ENCODE peak calls at places on chromosomes 6 and 20, in six cellular contexts. O is sigmoid colon; D is Peyer's patch; C is naive thymus-derived CD4-positive, alpha-beta T cell; W is astrocyte; P is tibial artery. U is an unnamed sample.

GRCh38 chr6:34053721-34054120 is 92.2 kb downstream of the GRM4 start:
- DNase-seq in D (no peak), P (no peak), O (no peak), W (no peak), C (no peak), U (no peak)

GRCh38 chr6:163579111-163579879 is 164.8 kb downstream of the QKI start:
- DNase-seq in W (peak; percentile 37), D (no peak), C (no peak), O (no peak), P (no peak), U (no peak)

GRCh38 chr20:62949887-62950286 is 2.6 kb upstream of the SLC17A9 start:
- DNase-seq in D (no peak), W (no peak), P (no peak), C (no peak), O (no peak), U (no peak)

GRCh38 chr20:29296256-29297230 is 1960.9 kb upstream of the DEFB115 start:
- DNase-seq in W (no peak), D (no peak), O (no peak), C (no peak), P (no peak), U (no peak)

GRCh38 chr6:89941031-89941775 is 46.9 kb downstream of the GJA10 start:
- DNase-seq in D (no peak), P (no peak), W (peak; percentile 39), C (no peak), O (no peak), U (no peak)

GRCh38 chr20:37944456-37944981 is 41.6 kb downstream of the VSTM2L start:
- DNase-seq in D (peak; percentile 24), P (peak; percentile 61), C (no peak), O (no peak), W (no peak), U (no peak)

GRCh38 chr20:57779401-57780003 is 69.7 kb upstream of the PMEPA1 start:
- DNase-seq in O (peak; percentile 33), D (peak; percentile 21), C (no peak), W (no peak), P (no peak), U (no peak)

GRCh38 chr20:61628901-61629300 is 376.8 kb downstream of the CDH4 start:
- DNase-seq in D (no peak), W (no peak), P (no peak), O (no peak), C (no peak), U (no peak)

GRCh38 chr6:3612341-3613041 is 139.0 kb downstream of the PXDC1 start:
- DNase-seq in O (no peak), P (no peak), D (peak; percentile 4), W (peak; percentile 94), C (no peak), U (peak; percentile 71)

GRCh38 chr6:130697661-130698535 is 129.3 kb upstream of the SMLR1 start:
- DNase-seq in D (peak; percentile 74), P (no peak), W (peak; percentile 37), C (peak; percentile 60), O (no peak), U (peak; percentile 86)

GRCh38 chr20:63102720-63103375 is 96.1 kb upstream of the BHLHE23 start:
- DNase-seq in P (peak; percentile 56), C (peak; percentile 78), D (peak; percentile 70), W (no peak), O (peak; percentile 81), U (peak; percentile 53)

GRCh38 chr6:143811492-143812157 is 31.5 kb upstream of the LTV1 start:
- DNase-seq in P (no peak), W (no peak), D (no peak), O (no peak), C (no peak), U (no peak)

GRCh38 chr6:44820366-44821158 is 433.1 kb downstream of the CDC5L start:
- DNase-seq in O (no peak), D (no peak), C (no peak), W (peak; percentile 10), P (no peak), U (no peak)

GRCh38 chr6:7993952-7994351 is 70.2 kb downstream of the BLOC1S5 start:
- DNase-seq in P (no peak), O (no peak), D (no peak), W (no peak), C (no peak), U (no peak)

GRCh38 chr6:107820571-107821261 is 3.4 kb downstream of the SCML4 start:
- DNase-seq in C (peak; percentile 61), D (peak; percentile 62), P (no peak), O (no peak), W (peak; percentile 17), U (peak; percentile 14)

GRCh38 chr6:71419217-71419953 is 130.8 kb downstream of the OGFRL1 start:
- DNase-seq in P (peak; percentile 61), W (no peak), D (no peak), C (no peak), O (no peak), U (no peak)

GRCh38 chr6:105346052-105346451 is 56.8 kb downstream of the PREP start:
- DNase-seq in P (no peak), O (no peak), W (peak; percentile 90), D (no peak), C (no peak), U (peak; percentile 59)

GRCh38 chr20:4451487-4451886 is 270.2 kb upstream of the PRND start:
- DNase-seq in W (no peak), C (no peak), O (no peak), P (no peak), D (no peak), U (no peak)

GRCh38 chr20:20407891-20408805 is 40.2 kb downstream of the INSM1 start:
- DNase-seq in O (no peak), C (no peak), P (no peak), D (no peak), W (peak; percentile 41), U (peak; percentile 32)

GRCh38 chr20:34864216-34864615 is 8.4 kb downstream of the GGT7 start:
- DNase-seq in O (no peak), P (no peak), D (no peak), W (no peak), C (no peak), U (no peak)

GRCh38 chr6:39059496-39060310 is 11.1 kb downstream of the GLP1R start:
- DNase-seq in O (no peak), C (no peak), P (no peak), W (no peak), D (no peak), U (no peak)

GRCh38 chr6:34566830-34567546 is 10.9 kb upstream of the SPDEF start:
- DNase-seq in P (no peak), D (no peak), C (no peak), W (no peak), O (no peak), U (no peak)

GRCh38 chr6:27836783-27837635 is 75.2 kb downstream of the OR2B2 start:
- DNase-seq in P (peak; percentile 75), O (peak; percentile 72), C (peak; percentile 84), D (peak; percentile 85), W (peak; percentile 86), U (peak; percentile 77)

GRCh38 chr6:27837636-27838512 is 74.3 kb downstream of the OR2B2 start:
- DNase-seq in P (peak; percentile 88), D (peak; percentile 91), O (peak; percentile 88), C (peak; percentile 95), W (peak; percentile 99), U (peak; percentile 98)

GRCh38 chr6:27836080-27836782 is 76.0 kb downstream of the OR2B2 start:
- DNase-seq in C (no peak), D (no peak), W (no peak), O (no peak), P (no peak), U (peak; percentile 15)

GRCh38 chr6:27834384-27834783 is 77.8 kb downstream of the OR2B2 start:
- DNase-seq in W (no peak), O (no peak), C (no peak), P (no peak), D (no peak), U (no peak)

DNA sequence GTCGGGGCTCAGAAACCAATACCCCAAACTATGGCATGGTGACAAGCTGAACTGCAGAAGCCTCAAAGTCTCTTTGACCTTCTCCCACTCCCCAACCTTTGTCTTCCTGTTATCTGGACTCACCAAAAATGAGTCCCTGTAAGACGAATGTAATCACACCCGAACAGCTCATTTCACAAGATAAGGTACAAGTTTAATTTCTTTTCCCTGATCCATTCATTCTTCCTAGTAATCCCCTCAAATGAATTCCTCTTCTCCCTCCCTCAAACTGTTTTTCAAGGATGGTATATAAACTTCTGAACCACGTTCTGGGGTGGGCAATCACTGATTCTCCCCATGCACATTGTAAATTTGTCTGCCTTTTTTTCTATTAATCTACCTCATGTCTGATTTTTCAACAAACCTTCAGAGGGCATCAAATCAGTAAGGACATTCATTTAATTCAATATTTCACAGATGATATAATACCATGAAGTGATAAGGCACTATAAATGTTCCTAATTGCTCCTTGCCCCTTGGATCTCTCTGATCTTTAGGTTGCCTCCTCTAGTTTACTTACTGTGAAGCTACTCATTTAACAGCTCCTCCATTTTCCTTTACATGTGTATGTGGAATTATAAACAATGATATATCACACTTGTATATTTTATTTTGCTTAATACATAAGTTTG is 77.2 kb downstream of the OR2B2 start:
- DNase-seq in O (no peak), W (no peak), C (no peak), P (no peak), D (no peak), U (no peak)
- H3K4me3 ChIP-seq in O (no peak overlapping the region), W (no peak overlapping the region), C (no peak overlapping the region), P (no peak overlapping the region), D (no peak overlapping the region), U (no peak overlapping the region)

DNA sequence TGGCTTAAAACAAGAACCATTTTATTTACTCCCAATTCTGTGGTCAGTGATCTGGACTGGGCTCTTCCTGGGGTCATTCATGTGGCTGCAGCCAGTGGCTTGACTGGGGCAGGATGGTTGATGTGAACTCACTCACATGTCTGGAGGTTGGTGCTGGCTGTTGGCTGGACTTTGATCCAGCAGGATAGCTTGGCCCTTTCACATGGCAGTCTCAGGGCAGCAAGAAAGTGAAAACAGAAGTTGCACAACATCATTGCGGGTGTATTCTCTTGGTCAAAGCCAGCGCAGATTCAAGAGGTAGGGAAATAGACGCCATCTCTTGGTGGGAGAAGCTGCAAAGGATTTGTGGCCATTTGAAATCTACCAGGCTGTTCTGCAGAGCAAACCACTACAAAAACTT is 77.2 kb downstream of the MDGA1 start:
- DNase-seq in O (peak; percentile 14), D (peak; percentile 82), C (no peak), W (no peak), P (no peak), U (no peak)
- H3K4me1 ChIP-seq in O (peaks cover 10% of the 10 kb centered on the region), D (peaks cover 11% of the 10 kb centered on the region), C (no peaks in the 10 kb centered on the region), W (peaks cover 33% of the 10 kb centered on the region), P (peaks cover 10% of the 10 kb centered on the region), U (peaks cover 2% of the 10 kb centered on the region)

GRCh38 chr20:25083141-25083772 is 1.3 kb upstream of the VSX1 start:
- DNase-seq in O (no peak), C (no peak), W (no peak), P (no peak), D (no peak), U (no peak)
- H3K4me3 ChIP-seq in O (no peak overlapping the region), C (no peak overlapping the region), W (no peak overlapping the region), P (no peak overlapping the region), D (no peak overlapping the region), U (no peak overlapping the region)

DNA sequence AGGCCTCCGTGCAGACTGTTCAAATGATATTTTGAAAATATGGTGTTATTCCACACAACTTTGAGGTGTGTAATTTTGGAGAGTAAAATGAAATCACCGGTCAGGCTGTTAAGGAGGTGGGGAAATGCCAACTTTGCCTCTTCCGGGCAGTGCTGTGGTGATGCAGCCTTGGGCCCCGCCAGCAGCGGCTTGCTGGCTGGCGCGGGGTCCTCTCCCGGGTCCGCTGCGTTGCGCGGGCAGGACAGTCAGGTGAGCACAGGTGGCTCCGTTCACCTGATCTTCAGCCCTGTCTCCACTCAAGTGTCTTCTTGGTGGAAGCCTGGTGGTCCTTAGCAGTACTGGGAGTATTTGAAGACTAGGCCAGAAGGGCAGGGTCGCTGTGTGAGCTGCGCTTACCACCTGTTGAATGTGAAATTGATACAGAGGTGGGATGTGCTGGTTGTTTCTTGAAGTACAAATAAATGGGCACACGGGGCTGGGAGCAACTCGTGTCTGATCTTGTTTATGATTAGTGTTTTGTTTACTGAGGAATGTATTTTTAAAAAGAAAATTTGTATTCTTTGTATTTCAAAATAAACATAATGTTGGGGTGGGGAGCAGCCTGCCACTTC is 184.2 kb downstream of the ARID1B start:
- DNase-seq in C (no peak), P (no peak), O (no peak), D (no peak), W (no peak), U (no peak)
- H3K4me1 ChIP-seq in C (peaks cover 14% of the 10 kb centered on the region), P (peaks cover 11% of the 10 kb centered on the region), O (peaks cover 38% of the 10 kb centered on the region), D (no peaks in the 10 kb centered on the region), W (peaks cover 14% of the 10 kb centered on the region), U (peaks cover 44% of the 10 kb centered on the region)

U was measured in adipocyte.